ENCODE peak calls at places on chromosomes 11 and 22, in five cellular contexts. One of them, this sample, is unnamed.
A peak's percentile ranks its signal among the peaks of the same experiment; 100 is the strongest.

GRCh38 chr22:17994424-17995108 is 29.8 kb downstream of the MICAL3 start:
- DNase-seq in tibial artery: no peak
- DNase-seq in HL-60: no peak
- DNase-seq in brain microvascular endothelial cell: no peak
- DNase-seq in breast epithelium: no peak
- DNase-seq in this sample: no peak

GRCh38 chr11:120134106-120134930 is 3.6 kb downstream of the TRIM29 start:
- DNase-seq in brain microvascular endothelial cell: no peak
- DNase-seq in tibial artery: peak; percentile 15
- DNase-seq in breast epithelium: peak; percentile 81
- DNase-seq in HL-60: no peak
- DNase-seq in this sample: no peak

GRCh38 chr11:84345027-84345426 is 1058.9 kb upstream of the CCDC90B start:
- DNase-seq in tibial artery: no peak
- DNase-seq in brain microvascular endothelial cell: no peak
- DNase-seq in breast epithelium: no peak
- DNase-seq in HL-60: no peak
- DNase-seq in this sample: no peak

GRCh38 chr11:729492-730074 is 17.7 kb upstream of the TALDO1 start:
- DNase-seq in HL-60: peak; percentile 71
- DNase-seq in breast epithelium: no peak
- DNase-seq in brain microvascular endothelial cell: no peak
- DNase-seq in tibial artery: no peak
- DNase-seq in this sample: no peak

GRCh38 chr11:117328414-117329010 is 858 bp downstream of the CEP164 start:
- DNase-seq in brain microvascular endothelial cell: peak; percentile 36
- DNase-seq in tibial artery: peak; percentile 53
- DNase-seq in breast epithelium: no peak
- DNase-seq in HL-60: peak; percentile 10
- DNase-seq in this sample: no peak

GRCh38 chr11:111733009-111733408 is 33.2 kb downstream of the PPP2R1B start:
- DNase-seq in HL-60: no peak
- DNase-seq in brain microvascular endothelial cell: peak; percentile 76
- DNase-seq in breast epithelium: no peak
- DNase-seq in tibial artery: peak; percentile 78
- DNase-seq in this sample: no peak

GRCh38 chr22:42172385-42173172 is 42.0 kb upstream of the CYP2D6 start:
- DNase-seq in HL-60: no peak
- DNase-seq in breast epithelium: no peak
- DNase-seq in tibial artery: no peak
- DNase-seq in brain microvascular endothelial cell: no peak
- DNase-seq in this sample: no peak

GRCh38 chr11:45748801-45749200 is 56.1 kb upstream of the SLC35C1 start:
- DNase-seq in breast epithelium: no peak
- DNase-seq in brain microvascular endothelial cell: no peak
- DNase-seq in tibial artery: no peak
- DNase-seq in HL-60: no peak
- DNase-seq in this sample: no peak

GRCh38 chr11:64295760-64296159 is 4.4 kb upstream of the CATSPERZ start:
- DNase-seq in HL-60: no peak
- DNase-seq in brain microvascular endothelial cell: no peak
- DNase-seq in breast epithelium: no peak
- DNase-seq in tibial artery: no peak
- DNase-seq in this sample: no peak

GRCh38 chr22:48844096-48844675 is 983.5 kb downstream of the BRD1 start:
- DNase-seq in HL-60: no peak
- DNase-seq in brain microvascular endothelial cell: no peak
- DNase-seq in breast epithelium: no peak
- DNase-seq in tibial artery: no peak
- DNase-seq in this sample: no peak

GRCh38 chr11:44773351-44773965 is 46.7 kb downstream of the TSPAN18 start:
- DNase-seq in brain microvascular endothelial cell: no peak
- DNase-seq in HL-60: no peak
- DNase-seq in tibial artery: no peak
- DNase-seq in breast epithelium: no peak
- DNase-seq in this sample: no peak

GRCh38 chr22:48779661-48780596 is 1047.7 kb downstream of the BRD1 start:
- DNase-seq in tibial artery: no peak
- DNase-seq in brain microvascular endothelial cell: no peak
- DNase-seq in HL-60: no peak
- DNase-seq in breast epithelium: no peak
- DNase-seq in this sample: no peak

GRCh38 chr11:78638704-78639380 is 64.2 kb upstream of the NARS2 start:
- DNase-seq in brain microvascular endothelial cell: no peak
- DNase-seq in tibial artery: no peak
- DNase-seq in HL-60: no peak
- DNase-seq in breast epithelium: no peak
- DNase-seq in this sample: no peak

GRCh38 chr11:73324665-73325035 is 16.6 kb downstream of the ARHGEF17 start:
- DNase-seq in HL-60: no peak
- DNase-seq in breast epithelium: no peak
- DNase-seq in brain microvascular endothelial cell: no peak
- DNase-seq in tibial artery: no peak
- DNase-seq in this sample: no peak
- H3K27ac ChIP-seq in HL-60: no peak overlapping the region
- H3K27ac ChIP-seq in breast epithelium: peak overlapping the region; percentile 92
- H3K27ac ChIP-seq in brain microvascular endothelial cell: peak overlapping the region; percentile 74
- H3K27ac ChIP-seq in tibial artery: peak overlapping the region; percentile 97
- H3K27ac ChIP-seq in this sample: no peak overlapping the region

GRCh38 chr11:85661972-85662664 is 2.8 kb downstream of the CREBZF start:
- DNase-seq in tibial artery: no peak
- DNase-seq in breast epithelium: no peak
- DNase-seq in HL-60: no peak
- DNase-seq in brain microvascular endothelial cell: no peak
- DNase-seq in this sample: no peak

GRCh38 chr11:85663080-85663729 is 1.7 kb downstream of the CREBZF start:
- DNase-seq in tibial artery: no peak
- DNase-seq in brain microvascular endothelial cell: no peak
- DNase-seq in HL-60: no peak
- DNase-seq in breast epithelium: no peak
- DNase-seq in this sample: no peak

GRCh38 chr11:85665756-85666155 is 827 bp upstream of the CREBZF start:
- DNase-seq in tibial artery: no peak
- DNase-seq in brain microvascular endothelial cell: no peak
- DNase-seq in breast epithelium: no peak
- DNase-seq in HL-60: no peak
- DNase-seq in this sample: no peak

GRCh38 chr11:85664561-85665481 is at the start of gene CREBZF:
- DNase-seq in HL-60: peak; percentile 95
- DNase-seq in brain microvascular endothelial cell: peak; percentile 91
- DNase-seq in tibial artery: peak; percentile 92
- DNase-seq in breast epithelium: peak; percentile 89
- DNase-seq in this sample: peak; percentile 94

GRCh38 chr11:85663781-85664560 is 958 bp downstream of the CREBZF start:
- DNase-seq in tibial artery: peak; percentile 82
- DNase-seq in brain microvascular endothelial cell: peak; percentile 34
- DNase-seq in breast epithelium: peak; percentile 77
- DNase-seq in HL-60: peak; percentile 82
- DNase-seq in this sample: peak; percentile 38
- TF ChIP-seq CTCF in tibial artery: peak; percentile 67
- TF ChIP-seq CTCF in brain microvascular endothelial cell: peak; percentile 63
- TF ChIP-seq CTCF in breast epithelium: peak; percentile 68
- TF ChIP-seq CTCF in HL-60: peak; percentile 35
- TF ChIP-seq CTCF in this sample: peak; percentile 60

GRCh38 chr11:13448876-13449275 is 14.1 kb downstream of the BTBD10 start:
- DNase-seq in HL-60: peak; percentile 66
- DNase-seq in brain microvascular endothelial cell: no peak
- DNase-seq in tibial artery: peak; percentile 45
- DNase-seq in breast epithelium: no peak
- DNase-seq in this sample: no peak
- H3K27ac ChIP-seq in HL-60: peak overlapping the region; percentile 52
- H3K27ac ChIP-seq in brain microvascular endothelial cell: no peak overlapping the region
- H3K27ac ChIP-seq in tibial artery: peak overlapping the region; percentile 56
- H3K27ac ChIP-seq in breast epithelium: no peak overlapping the region
- H3K27ac ChIP-seq in this sample: no peak overlapping the region

GRCh38 chr11:41289408-41289807 is 170.0 kb downstream of the LRRC4C start:
- DNase-seq in HL-60: no peak
- DNase-seq in brain microvascular endothelial cell: no peak
- DNase-seq in breast epithelium: no peak
- DNase-seq in tibial artery: no peak
- DNase-seq in this sample: no peak
- TF ChIP-seq CTCF in HL-60: no peak
- TF ChIP-seq CTCF in brain microvascular endothelial cell: no peak
- TF ChIP-seq CTCF in breast epithelium: no peak
- TF ChIP-seq CTCF in tibial artery: no peak
- TF ChIP-seq CTCF in this sample: no peak

GRCh38 chr11:130071211-130071712 is 1.6 kb downstream of the APLP2 start:
- DNase-seq in brain microvascular endothelial cell: no peak
- DNase-seq in HL-60: no peak
- DNase-seq in breast epithelium: no peak
- DNase-seq in tibial artery: no peak
- DNase-seq in this sample: peak; percentile 39
- H3K27ac ChIP-seq in brain microvascular endothelial cell: peak overlapping the region; percentile 12
- H3K27ac ChIP-seq in HL-60: peak overlapping the region; percentile 57
- H3K27ac ChIP-seq in breast epithelium: peak overlapping the region; percentile 94
- H3K27ac ChIP-seq in tibial artery: peak overlapping the region; percentile 90
- H3K27ac ChIP-seq in this sample: peak overlapping the region; percentile 96

GRCh38 chr22:38073150-38074130 is 10.5 kb downstream of the SLC16A8 start:
- DNase-seq in tibial artery: no peak
- DNase-seq in brain microvascular endothelial cell: no peak
- DNase-seq in breast epithelium: no peak
- DNase-seq in HL-60: no peak
- DNase-seq in this sample: no peak

GRCh38 chr22:38072322-38073149 is 11.4 kb downstream of the SLC16A8 start:
- DNase-seq in breast epithelium: no peak
- DNase-seq in tibial artery: no peak
- DNase-seq in HL-60: no peak
- DNase-seq in brain microvascular endothelial cell: no peak
- DNase-seq in this sample: no peak

GRCh38 chr22:38075105-38075825 is 8.7 kb downstream of the SLC16A8 start:
- DNase-seq in HL-60: no peak
- DNase-seq in brain microvascular endothelial cell: no peak
- DNase-seq in breast epithelium: no peak
- DNase-seq in tibial artery: no peak
- DNase-seq in this sample: no peak

GRCh38 chr22:38075961-38076360 is 8.0 kb downstream of the SLC16A8 start:
- DNase-seq in breast epithelium: no peak
- DNase-seq in tibial artery: no peak
- DNase-seq in HL-60: no peak
- DNase-seq in brain microvascular endothelial cell: no peak
- DNase-seq in this sample: no peak

DNA sequence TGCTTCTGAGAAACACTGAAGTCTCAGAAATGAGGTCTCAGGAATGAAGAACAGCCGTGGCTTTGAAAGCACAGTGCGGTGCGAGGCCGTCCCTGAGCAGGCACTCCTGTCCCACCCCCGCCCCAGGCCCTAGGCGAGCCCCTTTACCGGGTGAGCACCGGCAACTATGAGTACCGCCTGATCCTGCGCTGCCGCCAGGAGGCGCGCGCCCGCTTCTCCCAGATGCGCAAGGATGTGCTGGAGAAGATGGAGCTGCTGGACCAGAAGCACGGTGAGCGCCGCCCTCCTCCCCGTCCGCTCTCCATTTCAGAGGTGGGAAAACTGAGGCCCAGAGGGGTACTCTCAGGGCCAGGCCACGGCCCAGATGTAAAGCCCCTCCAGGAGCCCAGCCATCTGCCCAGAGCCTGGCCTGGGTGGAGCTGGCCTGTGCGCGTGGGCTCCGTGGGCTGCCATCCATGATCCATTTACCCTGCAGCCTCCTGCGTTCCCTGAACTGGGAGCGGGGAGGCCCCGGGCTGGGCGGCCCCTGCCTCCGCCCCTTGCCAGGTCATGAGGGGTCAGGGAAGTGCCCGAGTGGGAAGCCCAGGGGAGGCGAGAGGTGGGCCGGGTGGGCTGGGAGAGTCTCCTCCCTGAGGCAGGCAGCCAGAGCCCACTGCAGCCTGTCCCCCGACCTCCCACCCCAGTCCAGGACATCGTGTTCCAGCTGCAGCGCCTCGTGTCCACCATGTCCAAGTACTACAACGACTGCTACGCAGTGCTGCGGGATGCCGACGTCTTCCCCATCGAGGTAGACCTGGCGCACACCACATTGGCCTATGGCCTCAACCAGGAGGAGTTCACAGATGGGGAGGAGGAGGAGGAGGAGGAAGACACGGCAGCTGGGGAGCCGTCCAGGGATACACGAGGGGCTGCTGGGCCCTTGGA is 9.5 kb downstream of the SLC16A8 start:
- DNase-seq in HL-60: no peak
- DNase-seq in tibial artery: no peak
- DNase-seq in breast epithelium: no peak
- DNase-seq in brain microvascular endothelial cell: no peak
- DNase-seq in this sample: no peak
- TF ChIP-seq CTCF in HL-60: no peak
- TF ChIP-seq CTCF in tibial artery: no peak
- TF ChIP-seq CTCF in breast epithelium: no peak
- TF ChIP-seq CTCF in brain microvascular endothelial cell: peak; percentile 79
- TF ChIP-seq CTCF in this sample: no peak

DNA sequence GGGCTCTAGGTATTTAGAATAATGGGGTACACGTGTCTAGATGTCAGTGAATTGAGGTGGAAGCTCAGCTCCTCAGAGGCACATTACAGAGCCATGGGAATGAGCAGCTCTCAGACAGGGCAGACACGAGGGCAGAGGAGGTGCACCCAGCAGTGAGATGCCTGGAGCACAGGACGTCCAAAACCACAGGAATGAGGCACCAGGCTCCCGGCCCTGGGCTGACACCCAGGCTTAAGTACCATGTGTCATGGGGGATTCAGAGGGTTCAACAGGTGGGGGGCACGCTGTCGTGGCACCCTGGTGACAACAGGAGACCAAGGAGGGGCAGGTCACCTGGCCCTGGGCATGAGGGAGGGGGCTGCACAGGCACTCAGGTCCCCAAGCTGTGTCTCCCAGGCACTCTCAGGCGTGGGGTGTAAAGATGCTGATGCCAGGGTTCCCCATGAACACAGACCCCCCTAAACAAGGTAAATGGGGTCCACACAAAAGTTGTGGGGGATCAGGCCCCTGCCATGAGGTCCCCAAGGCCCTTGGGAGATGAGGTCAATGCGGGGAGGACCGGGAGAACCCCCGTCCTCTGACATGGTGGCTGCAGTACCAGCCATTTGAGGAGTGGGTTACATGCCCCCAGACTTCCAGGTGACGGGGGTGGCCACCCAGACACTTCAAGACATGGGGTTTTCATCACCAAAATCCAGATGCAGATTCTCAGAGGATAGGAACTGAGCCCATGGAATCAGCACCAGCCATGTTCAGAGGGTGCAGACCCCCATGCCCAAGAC is 5.6 kb upstream of the SYT8 start:
- DNase-seq in breast epithelium: peak; percentile 83
- DNase-seq in HL-60: no peak
- DNase-seq in tibial artery: no peak
- DNase-seq in brain microvascular endothelial cell: peak; percentile 25
- DNase-seq in this sample: peak; percentile 83
- H3K27ac ChIP-seq in breast epithelium: peak overlapping the region; percentile 70
- H3K27ac ChIP-seq in HL-60: no peak overlapping the region
- H3K27ac ChIP-seq in tibial artery: peak overlapping the region; percentile 88
- H3K27ac ChIP-seq in brain microvascular endothelial cell: no peak overlapping the region
- H3K27ac ChIP-seq in this sample: peak overlapping the region; percentile 97

GRCh38 chr11:20088368-20089260 is 71.7 kb downstream of the DBX1 start:
- DNase-seq in HL-60: no peak
- DNase-seq in tibial artery: no peak
- DNase-seq in brain microvascular endothelial cell: no peak
- DNase-seq in breast epithelium: no peak
- DNase-seq in this sample: no peak
- TF ChIP-seq CTCF in HL-60: no peak
- TF ChIP-seq CTCF in tibial artery: no peak
- TF ChIP-seq CTCF in brain microvascular endothelial cell: no peak
- TF ChIP-seq CTCF in breast epithelium: no peak
- TF ChIP-seq CTCF in this sample: no peak

GRCh38 chr22:46581580-46582244 is 38.5 kb upstream of the GRAMD4 start:
- DNase-seq in tibial artery: no peak
- DNase-seq in breast epithelium: no peak
- DNase-seq in brain microvascular endothelial cell: no peak
- DNase-seq in HL-60: no peak
- DNase-seq in this sample: no peak
- H3K27ac ChIP-seq in tibial artery: no peak overlapping the region
- H3K27ac ChIP-seq in breast epithelium: no peak overlapping the region
- H3K27ac ChIP-seq in brain microvascular endothelial cell: no peak overlapping the region
- H3K27ac ChIP-seq in HL-60: peak overlapping the region; percentile 1
- H3K27ac ChIP-seq in this sample: peak overlapping the region; percentile 3

This sample was measured in RWPE1.